ENCODE peak calls at places on chromosomes 6 and 20, in ten cellular contexts. V is aorta; X is heart right ventricle; S is dorsolateral prefrontal cortex; M is CD8-positive, alpha-beta memory T cell; Z is upper lobe of right lung; F is esophagus muscularis mucosa; Q is fibroblast of lung; I is A549; R is naive thymus-derived CD4-positive, alpha-beta T cell. J is an unnamed sample.

GRCh38 chr6:106089981-106090380 is 3.8 kb downstream of the PRDM1 start:
- DNase-seq in V (no peak), X (no peak), S (no peak), M (no peak), Z (no peak), F (peak; percentile 10), Q (peak; percentile 54), I (no peak), R (no peak), J (no peak)

GRCh38 chr20:58647814-58648501 is 3.1 kb upstream of the STX16 start:
- DNase-seq in V (no peak), X (no peak), S (no peak), M (no peak), Z (peak; percentile 8), F (peak; percentile 90), Q (peak; percentile 92), I (no peak), R (no peak), J (peak; percentile 42)

GRCh38 chr6:46044876-46045617 is 29.4 kb upstream of the CLIC5 start:
- DNase-seq in V (no peak), X (no peak), S (no peak), M (no peak), Z (no peak), F (peak; percentile 89), Q (peak; percentile 89), I (peak; percentile 49), R (no peak), J (no peak)

GRCh38 chr6:135922170-135922569 is 70.7 kb downstream of the PDE7B start:
- DNase-seq in V (no peak), X (no peak), S (no peak), M (no peak), Z (no peak), F (no peak), Q (peak; percentile 98), I (peak; percentile 68), R (no peak), J (peak; percentile 91)

GRCh38 chr20:61271273-61272221 is 19.5 kb downstream of the CDH4 start:
- DNase-seq in V (no peak), X (no peak), S (peak; percentile 60), M (no peak), Z (no peak), F (no peak), Q (peak; percentile 21), I (no peak), R (no peak), J (no peak)

GRCh38 chr20:17570347-17571152 is 675 bp downstream of the DSTN start:
- DNase-seq in V (peak; percentile 86), X (peak; percentile 53), S (peak; percentile 37), M (peak; percentile 4), Z (peak; percentile 83), F (no peak), Q (peak; percentile 49), I (peak; percentile 77), R (peak; percentile 27), J (no peak)

GRCh38 chr6:135910943-135911618 is 59.6 kb downstream of the PDE7B start:
- DNase-seq in V (no peak), X (no peak), S (no peak), M (no peak), Z (no peak), F (no peak), Q (peak; percentile 30), I (no peak), R (no peak), J (no peak)

GRCh38 chr6:93059911-93060310 is 359.4 kb downstream of the EPHA7 start:
- DNase-seq in V (no peak), X (no peak), S (no peak), M (no peak), Z (no peak), F (no peak), Q (no peak), I (no peak), R (no peak), J (no peak)

DNA sequence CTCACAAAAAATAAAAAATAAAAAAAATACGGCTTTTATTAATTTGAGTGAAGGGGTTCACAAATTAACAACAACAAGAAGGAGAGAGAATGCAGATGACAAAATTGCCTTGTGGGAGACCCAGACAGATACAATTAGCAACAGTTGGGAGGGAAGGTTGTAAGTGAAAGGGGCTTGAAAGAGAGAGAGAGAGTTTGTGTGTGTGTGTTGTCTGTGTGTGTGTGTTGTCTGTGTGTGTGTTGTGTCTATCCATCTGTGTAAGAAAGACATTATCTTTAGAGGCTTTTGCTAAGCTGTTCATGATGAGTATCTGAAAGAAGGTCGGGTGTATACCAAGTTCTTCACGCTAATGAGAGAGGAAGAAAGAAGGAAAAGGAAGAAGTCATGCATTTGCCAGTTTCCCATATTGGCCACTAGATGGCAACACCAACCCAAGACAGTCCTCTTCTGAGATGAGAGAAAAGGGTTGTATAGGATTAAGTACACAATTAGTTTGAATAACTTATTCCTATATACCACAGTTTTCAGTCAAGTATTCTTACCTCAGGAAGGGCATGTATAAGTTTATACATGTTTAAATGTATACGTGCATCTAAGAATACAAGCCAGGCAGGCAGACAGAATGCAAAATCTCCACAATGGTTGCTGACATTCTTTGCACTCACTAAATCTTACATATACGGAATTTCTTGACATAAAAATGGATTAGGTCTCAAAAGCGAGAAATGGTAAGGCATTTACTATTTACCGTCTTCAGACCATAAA is 63.7 kb upstream of the CD2AP start:
- DNase-seq in V (no peak), X (no peak), S (no peak), M (no peak), Z (no peak), F (no peak), Q (peak; percentile 64), I (peak; percentile 73), R (peak; percentile 58), J (peak; percentile 23)
- H3K4me3 ChIP-seq in V (peak overlapping the region; percentile 47), X (peak overlapping the region; percentile 32), S (peak overlapping the region; percentile 63), M (peak overlapping the region; percentile 55), Z (peak overlapping the region; percentile 51), F (peak overlapping the region; percentile 35), Q (peak overlapping the region; percentile 11), I (peak overlapping the region; percentile 35), R (peak overlapping the region; percentile 57), J (peak overlapping the region; percentile 49)

GRCh38 chr6:26029570-26029856 is 57.7 kb upstream of the HFE start:
- DNase-seq in V (no peak), X (no peak), S (no peak), M (no peak), Z (no peak), F (no peak), Q (no peak), I (no peak), R (no peak), J (no peak)

GRCh38 chr6:26028753-26029569 is 58.3 kb upstream of the HFE start:
- DNase-seq in V (no peak), X (no peak), S (no peak), M (no peak), Z (no peak), F (no peak), Q (no peak), I (peak; percentile 46), R (no peak), J (no peak)

GRCh38 chr6:26027491-26028211 is 59.6 kb upstream of the HFE start:
- DNase-seq in V (no peak), X (no peak), S (no peak), M (no peak), Z (no peak), F (no peak), Q (no peak), I (no peak), R (no peak), J (no peak)

GRCh38 chr6:26026833-26027490 is 60.3 kb upstream of the HFE start:
- DNase-seq in V (peak; percentile 93), X (peak; percentile 84), S (peak; percentile 79), M (peak; percentile 75), Z (peak; percentile 93), F (peak; percentile 97), Q (peak; percentile 85), I (peak; percentile 96), R (peak; percentile 97), J (peak; percentile 73)

DNA sequence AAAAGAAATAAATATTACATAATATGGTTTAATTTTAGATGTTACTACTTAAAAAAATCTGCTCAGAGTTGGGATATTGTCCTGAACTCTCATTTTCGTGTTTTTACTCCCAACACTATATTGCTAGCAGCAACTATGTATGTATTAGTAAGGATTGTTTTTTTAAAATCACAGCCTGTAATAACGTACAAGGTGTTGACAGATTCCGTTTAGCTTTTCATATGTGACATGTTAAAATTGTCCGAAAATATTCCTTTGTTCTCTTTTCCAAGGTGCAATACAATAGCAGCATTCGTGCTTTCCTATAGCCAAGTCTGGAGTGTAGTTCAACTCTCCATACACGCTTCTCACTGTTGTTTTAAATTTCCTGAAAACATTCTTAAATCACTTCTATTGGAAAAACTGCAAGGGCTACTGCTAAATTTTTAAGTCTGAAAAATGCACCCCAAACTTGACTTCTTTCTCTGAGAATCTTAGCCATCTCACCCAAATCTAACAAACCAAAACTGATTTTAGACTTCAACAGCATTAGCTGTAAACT is 58.9 kb upstream of the HFE start:
- DNase-seq in V (no peak), X (no peak), S (no peak), M (no peak), Z (no peak), F (no peak), Q (no peak), I (no peak), R (no peak), J (no peak)
- H3K27ac ChIP-seq in V (no peak overlapping the region), X (peak overlapping the region; percentile 93), S (no peak overlapping the region), M (peak overlapping the region; percentile 86), Z (no peak overlapping the region), F (no peak overlapping the region), Q (no peak overlapping the region), I (peak overlapping the region; percentile 100), R (peak overlapping the region; percentile 94), J (no peak overlapping the region)

DNA sequence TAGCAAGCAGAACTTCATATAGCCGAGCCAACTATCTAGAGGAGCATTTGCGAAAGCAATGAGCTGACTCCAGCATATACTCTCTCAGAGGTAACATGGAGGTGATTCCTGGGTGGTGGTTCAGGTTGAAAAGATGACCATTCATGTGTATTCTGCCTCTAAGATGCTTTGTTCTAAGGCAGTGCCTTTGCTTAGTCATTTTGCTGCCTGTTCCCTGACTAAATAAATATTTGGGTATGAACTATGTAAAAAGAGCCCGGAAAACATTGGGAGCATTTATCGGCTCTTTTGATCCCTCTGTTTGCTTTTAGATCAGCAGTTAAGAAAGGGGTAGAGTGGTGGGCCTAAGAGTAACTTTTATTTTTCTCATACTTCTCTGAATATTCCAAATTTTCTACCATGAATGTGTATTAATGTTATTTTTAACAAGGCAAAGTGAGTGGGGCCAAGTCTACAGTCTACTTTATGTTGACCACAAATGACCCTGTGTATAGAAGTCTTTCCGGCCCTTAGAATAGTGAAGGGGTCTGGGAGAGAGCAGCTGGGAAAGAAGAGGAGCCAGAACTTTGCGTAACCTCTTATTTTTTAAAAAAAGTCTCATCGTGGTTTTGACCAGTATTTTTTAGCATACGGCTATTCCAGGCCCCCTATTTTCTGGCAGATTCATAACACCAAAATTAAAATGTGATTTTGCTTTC is 206.5 kb upstream of the EYA4 start:
- DNase-seq in V (no peak), X (no peak), S (no peak), M (no peak), Z (no peak), F (no peak), Q (no peak), I (peak; percentile 30), R (no peak), J (no peak)
- H3K4me3 ChIP-seq in V (no peak overlapping the region), X (no peak overlapping the region), S (no peak overlapping the region), M (no peak overlapping the region), Z (no peak overlapping the region), F (no peak overlapping the region), Q (no peak overlapping the region), I (no peak overlapping the region), R (no peak overlapping the region), J (no peak overlapping the region)

DNA sequence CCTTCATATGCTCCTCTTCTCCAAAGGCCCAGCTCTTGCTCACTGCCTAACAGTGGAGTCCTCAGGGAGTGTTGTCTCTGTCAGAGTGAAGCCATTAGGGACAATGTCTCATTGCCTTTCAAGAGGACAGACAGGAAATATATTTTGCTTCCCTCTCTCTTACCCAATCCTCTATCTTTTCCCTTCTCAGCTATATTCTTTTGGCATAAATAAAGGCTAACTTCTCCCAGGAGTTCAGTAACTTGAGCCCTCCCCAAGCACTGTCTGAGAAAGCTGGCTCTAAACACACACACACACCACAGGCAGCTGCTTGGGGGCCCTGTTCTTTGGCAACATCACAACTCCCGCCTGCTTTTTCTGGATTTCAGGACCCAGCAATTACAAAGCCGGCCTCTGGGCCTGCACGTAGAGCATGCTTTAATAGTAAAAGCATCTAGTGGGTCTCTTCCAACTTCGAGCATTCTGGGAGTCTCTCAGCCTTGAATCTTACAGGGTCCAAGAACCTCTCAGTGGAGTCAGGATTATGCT is 34.7 kb upstream of the LAMA4 start:
- DNase-seq in V (peak; percentile 76), X (peak; percentile 61), S (no peak), M (no peak), Z (no peak), F (no peak), Q (peak; percentile 90), I (no peak), R (no peak), J (peak; percentile 94)
- H3K27ac ChIP-seq in V (no peak overlapping the region), X (peak overlapping the region; percentile 55), S (peak overlapping the region; percentile 48), M (no peak overlapping the region), Z (peak overlapping the region; percentile 14), F (peak overlapping the region; percentile 74), Q (peak overlapping the region; percentile 49), I (no peak overlapping the region), R (no peak overlapping the region), J (peak overlapping the region; percentile 59)